ENCODE peak calls at places on chromosomes 11 and 22, in nine cellular contexts. X is Peyer's patch; F is SHP77; J is dorsolateral prefrontal cortex; U is CD4-positive, alpha-beta T cell; M is AG04450; A is HCEC 1CT; Q is anterior cingulate cortex; W is right lobe of liver. P is an unnamed sample.

GRCh38 chr11:12901874-12902481 is 107.1 kb upstream of the RASSF10 start:
- DNase-seq in X (no peak), F (no peak), J (no peak), U (no peak), M (no peak), A (peak; percentile 56), Q (no peak), W (no peak), P (peak; percentile 46)

GRCh38 chr11:85170184-85170583 is 457.0 kb downstream of the DLG2 start:
- DNase-seq in X (no peak), F (no peak), J (no peak), U (no peak), M (peak; percentile 7), A (peak; percentile 72), Q (no peak), W (no peak), P (no peak)

GRCh38 chr11:73047773-73048371 is 94.2 kb downstream of the FCHSD2 start:
- DNase-seq in X (peak; percentile 49), F (no peak), J (no peak), U (no peak), M (no peak), A (no peak), Q (no peak), W (no peak), P (no peak)

GRCh38 chr22:34975721-34976120 is 90.2 kb upstream of the ISX start:
- DNase-seq in X (no peak), F (no peak), J (no peak), U (no peak), M (no peak), A (no peak), Q (no peak), W (no peak), P (no peak)

GRCh38 chr11:88480217-88480616 is 142.7 kb upstream of the CTSC start:
- DNase-seq in X (no peak), F (no peak), J (no peak), U (no peak), M (peak; percentile 64), A (peak; percentile 92), Q (no peak), W (no peak), P (peak; percentile 91)

GRCh38 chr11:97961431-97961830 is 1059.3 kb upstream of the CNTN5 start:
- DNase-seq in X (no peak), F (no peak), J (no peak), U (no peak), M (no peak), A (no peak), Q (no peak), W (no peak), P (no peak)

GRCh38 chr11:2420502-2421225 is 20.1 kb downstream of the TSSC4 start:
- DNase-seq in X (peak; percentile 57), F (peak; percentile 34), J (peak; percentile 65), U (peak; percentile 52), M (peak; percentile 27), A (peak; percentile 52), Q (no peak), W (peak; percentile 78), P (peak; percentile 43)

GRCh38 chr11:19660076-19660475 is 52.6 kb upstream of the NAV2 start:
- DNase-seq in X (no peak), F (peak; percentile 5), J (no peak), U (no peak), M (no peak), A (peak; percentile 59), Q (no peak), W (peak; percentile 69), P (peak; percentile 97)

GRCh38 chr11:15673408-15673811 is 558.7 kb downstream of the INSC start:
- DNase-seq in X (no peak), F (no peak), J (no peak), U (no peak), M (no peak), A (no peak), Q (no peak), W (no peak), P (no peak)

GRCh38 chr11:103091441-103091809 is 535 bp downstream of the DCUN1D5 start:
- DNase-seq in X (peak; percentile 28), F (peak; percentile 13), J (peak; percentile 45), U (peak; percentile 23), M (no peak), A (peak; percentile 35), Q (no peak), W (peak; percentile 49), P (peak; percentile 29)